ENCODE peak calls at places on chromosomes 12 and 14, in seven cellular contexts. T is fibroblast of mammary gland, Q is SK-N-SH, H is GM20000, J is DMS79 treated with DMSO at 0.1 percent for 48 hours, S is dermis microvascular lymphatic vessel endothelial cell, E is Karpas-422. U is an unnamed sample.

GRCh38 chr12:2225736-2226135 is 172.9 kb downstream of the CACNA1C start:
- DNase-seq in T (peak; percentile 81), Q (no peak), H (no peak), J (no peak), S (no peak), E (no peak), U (no peak)

GRCh38 chr14:75690010-75690409 is 29.0 kb downstream of the TTLL5 start:
- DNase-seq in T (no peak), Q (no peak), H (no peak), J (no peak), S (peak; percentile 68), E (no peak), U (no peak)

GRCh38 chr12:109663766-109664165 is 49.9 kb upstream of the FAM222A start:
- DNase-seq in T (no peak), Q (no peak), H (no peak), J (no peak), S (no peak), E (no peak), U (no peak)

GRCh38 chr14:93035917-93036651 is 79.6 kb downstream of the ITPK1 start:
- DNase-seq in T (peak; percentile 19), Q (no peak), H (no peak), J (no peak), S (no peak), E (no peak), U (peak; percentile 77)

GRCh38 chr12:99498756-99499155 is 148.8 kb upstream of the GARIN6 start:
- DNase-seq in T (peak; percentile 36), Q (no peak), H (no peak), J (no peak), S (no peak), E (no peak), U (no peak)

GRCh38 chr12:4763549-4763948 is 43.3 kb downstream of the GALNT8 start:
- DNase-seq in T (peak; percentile 37), Q (peak; percentile 38), H (no peak), J (no peak), S (no peak), E (no peak), U (no peak)

GRCh38 chr12:87518508-87518907 is 510.7 kb downstream of the C12orf50 start:
- DNase-seq in T (peak; percentile 24), Q (no peak), H (no peak), J (no peak), S (no peak), E (no peak), U (no peak)

GRCh38 chr12:111445311-111446043 is 39.8 kb downstream of the SH2B3 start:
- DNase-seq in T (no peak), Q (no peak), H (no peak), J (no peak), S (peak; percentile 59), E (no peak), U (no peak)

GRCh38 chr12:123808167-123808566 is 46.1 kb downstream of the DNAH10 start:
- DNase-seq in T (peak; percentile 15), Q (peak; percentile 44), H (no peak), J (no peak), S (peak; percentile 14), E (peak; percentile 43), U (no peak)